ENCODE peak calls at places on chromosomes 5 and 9, in six cellular contexts. One of them, this sample, is unnamed.

GRCh38 chr9:76725181-76725580 is 39.1 kb upstream of the PCA3 start:
- DNase-seq in activated CD8-positive, alpha-beta T cell treated with anti-CD3 and anti-CD28 coated beads for 36 hours: no peak
- DNase-seq in globus pallidus: no peak
- DNase-seq in ELR: no peak
- DNase-seq in IMR-90: no peak
- DNase-seq in GM13977: no peak
- DNase-seq in this sample: no peak

GRCh38 chr9:73577867-73578266 is 426.2 kb downstream of the ANXA1 start:
- DNase-seq in GM13977: no peak
- DNase-seq in activated CD8-positive, alpha-beta T cell treated with anti-CD3 and anti-CD28 coated beads for 36 hours: no peak
- DNase-seq in ELR: no peak
- DNase-seq in IMR-90: no peak
- DNase-seq in globus pallidus: peak; percentile 6
- DNase-seq in this sample: no peak

GRCh38 chr5:132103969-132104391 is 30.4 kb downstream of the CSF2 start:
- DNase-seq in globus pallidus: no peak
- DNase-seq in IMR-90: no peak
- DNase-seq in activated CD8-positive, alpha-beta T cell treated with anti-CD3 and anti-CD28 coated beads for 36 hours: peak; percentile 57
- DNase-seq in GM13977: no peak
- DNase-seq in ELR: peak; percentile 13
- DNase-seq in this sample: no peak

GRCh38 chr5:61328791-61329617 is 3.1 kb upstream of the ZSWIM6 start:
- DNase-seq in globus pallidus: no peak
- DNase-seq in IMR-90: no peak
- DNase-seq in GM13977: no peak
- DNase-seq in ELR: peak; percentile 11
- DNase-seq in activated CD8-positive, alpha-beta T cell treated with anti-CD3 and anti-CD28 coated beads for 36 hours: no peak
- DNase-seq in this sample: no peak

GRCh38 chr5:150523472-150524350 is 15.8 kb downstream of the NDST1 start:
- DNase-seq in ELR: peak; percentile 86
- DNase-seq in globus pallidus: peak; percentile 87
- DNase-seq in IMR-90: peak; percentile 81
- DNase-seq in activated CD8-positive, alpha-beta T cell treated with anti-CD3 and anti-CD28 coated beads for 36 hours: peak; percentile 35
- DNase-seq in GM13977: peak; percentile 78
- DNase-seq in this sample: peak; percentile 43

GRCh38 chr5:38672059-38672791 is 115.8 kb upstream of the LIFR start:
- DNase-seq in ELR: peak; percentile 47
- DNase-seq in activated CD8-positive, alpha-beta T cell treated with anti-CD3 and anti-CD28 coated beads for 36 hours: no peak
- DNase-seq in GM13977: no peak
- DNase-seq in IMR-90: peak; percentile 56
- DNase-seq in globus pallidus: no peak
- DNase-seq in this sample: no peak

GRCh38 chr9:113590991-113591898 is 127.7 kb downstream of the RGS3 start:
- DNase-seq in globus pallidus: peak; percentile 79
- DNase-seq in ELR: peak; percentile 83
- DNase-seq in IMR-90: peak; percentile 62
- DNase-seq in GM13977: peak; percentile 75
- DNase-seq in activated CD8-positive, alpha-beta T cell treated with anti-CD3 and anti-CD28 coated beads for 36 hours: peak; percentile 86
- DNase-seq in this sample: peak; percentile 71

GRCh38 chr9:94017939-94018531 is 62.9 kb upstream of the BARX1 start:
- DNase-seq in GM13977: no peak
- DNase-seq in IMR-90: peak; percentile 54
- DNase-seq in globus pallidus: no peak
- DNase-seq in ELR: no peak
- DNase-seq in activated CD8-positive, alpha-beta T cell treated with anti-CD3 and anti-CD28 coated beads for 36 hours: no peak
- DNase-seq in this sample: no peak

GRCh38 chr5:83562817-83563557 is 91.4 kb downstream of the VCAN start:
- DNase-seq in ELR: no peak
- DNase-seq in activated CD8-positive, alpha-beta T cell treated with anti-CD3 and anti-CD28 coated beads for 36 hours: no peak
- DNase-seq in IMR-90: peak; percentile 41
- DNase-seq in globus pallidus: peak; percentile 88
- DNase-seq in GM13977: no peak
- DNase-seq in this sample: no peak

GRCh38 chr5:17217421-17218352 is at the start of gene BASP1:
- DNase-seq in globus pallidus: peak; percentile 43
- DNase-seq in IMR-90: peak; percentile 75
- DNase-seq in activated CD8-positive, alpha-beta T cell treated with anti-CD3 and anti-CD28 coated beads for 36 hours: peak; percentile 25
- DNase-seq in ELR: peak; percentile 85
- DNase-seq in GM13977: peak; percentile 89
- DNase-seq in this sample: peak; percentile 86